ENCODE peak calls at places on chromosomes 13 and 19, in eight cellular contexts. M is RWPE1, Q is germinal center, Z is suprapubic skin, C is NCI-H524, U is RPMI8226, Y is fibroblast of the aortic adventitia, O is T-helper 1 cell. R is an unnamed sample.

GRCh38 chr19:40807147-40808020 is 8.4 kb downstream of the EGLN2 start:
- DNase-seq in C (no peak), U (peak; percentile 29), Z (no peak), Y (no peak), M (peak; percentile 14), Q (no peak), O (no peak), R (no peak)

GRCh38 chr13:74067818-74068217 is 66.4 kb downstream of the KLF12 start:
- DNase-seq in U (no peak), Q (no peak), Z (no peak), O (no peak), C (no peak), M (peak; percentile 52), Y (no peak), R (peak; percentile 55)

GRCh38 chr19:35533822-35534521 is 716 bp downstream of the GAPDHS start:
- DNase-seq in C (no peak), U (peak; percentile 67), Q (peak; percentile 29), Y (peak; percentile 29), Z (no peak), M (no peak), O (peak; percentile 24), R (peak; percentile 32)

GRCh38 chr19:56837492-56837891 is 3.0 kb downstream of the PEG3 start:
- DNase-seq in Y (no peak), Z (no peak), M (no peak), C (no peak), O (no peak), U (peak; percentile 33), Q (no peak), R (no peak)

GRCh38 chr19:3818479-3818878 is 32.3 kb upstream of the MATK start:
- DNase-seq in C (no peak), Y (peak; percentile 14), Q (no peak), O (no peak), Z (no peak), M (peak; percentile 20), U (no peak), R (peak; percentile 60)

GRCh38 chr19:10551698-10552301 is 8.1 kb downstream of the ATG4D start:
- DNase-seq in M (no peak), Z (no peak), U (peak; percentile 67), Q (no peak), O (no peak), C (no peak), Y (peak; percentile 42), R (peak; percentile 58)

GRCh38 chr19:10565028-10565566 is 713 bp downstream of the KRI1 start:
- DNase-seq in C (peak; percentile 66), Z (no peak), M (peak; percentile 66), O (peak; percentile 43), U (peak; percentile 80), Q (peak; percentile 84), Y (no peak), R (peak; percentile 46)

GRCh38 chr13:108036411-108036810 is 178.9 kb downstream of the LIG4 start:
- DNase-seq in M (no peak), Y (no peak), Z (no peak), U (no peak), Q (no peak), C (no peak), O (no peak), R (no peak)

GRCh38 chr13:90797335-90797734 is 550.2 kb upstream of the MIR17HG start:
- DNase-seq in C (no peak), U (no peak), M (no peak), Y (no peak), O (no peak), Z (no peak), Q (no peak), R (no peak)

GRCh38 chr19:42401365-42402303 is 11.5 kb upstream of the CNFN start:
- DNase-seq in U (peak; percentile 56), O (peak; percentile 77), M (peak; percentile 70), Z (peak; percentile 91), Q (peak; percentile 80), C (peak; percentile 78), Y (peak; percentile 83), R (peak; percentile 81)

GRCh38 chr13:79631260-79631659 is 150.3 kb downstream of the NDFIP2 start:
- DNase-seq in Q (no peak), Z (no peak), Y (peak; percentile 94), U (no peak), O (no peak), C (peak; percentile 63), M (peak; percentile 91), R (peak; percentile 73)

R was measured in cardiac fibroblast.